ENCODE peak calls at places on chromosome 10, in six cellular contexts. A, X, O, B, U and R are unnamed samples.

GRCh38 chr10:31927597-31928530 is 767 bp downstream of the ARHGAP12 start:
- DNase-seq in U (peak), O (peak), B (peak), X (peak), A (no peak), R (peak)

GRCh38 chr10:46301721-46302479 is 15.1 kb downstream of the ANTXRL start:
- DNase-seq in O (no peak), A (no peak), U (no peak), B (no peak), X (no peak), R (no peak)

GRCh38 chr10:35378547-35379210 is 42.4 kb downstream of the CCNY start:
- DNase-seq in X (no peak), B (no peak), U (peak), O (no peak), A (no peak), R (no peak)

GRCh38 chr10:78331391-78331922 is 297.8 kb downstream of the RPS24 start:
- DNase-seq in A (no peak), O (no peak), U (peak), B (peak), X (no peak), R (no peak)

GRCh38 chr10:133267829-133268228 is 8.8 kb downstream of the ADAM8 start:
- DNase-seq in U (no peak), A (no peak), X (no peak), O (peak), B (no peak), R (no peak)

GRCh38 chr10:5582736-5583135 is 58.0 kb downstream of the CALML3 start:
- DNase-seq in B (peak), X (no peak), A (peak), U (no peak), O (peak), R (no peak)

GRCh38 chr10:103350175-103350521 is 792 bp downstream of the PCGF6 start:
- DNase-seq in X (no peak), A (no peak), U (no peak), O (no peak), B (no peak), R (no peak)

GRCh38 chr10:84356951-84357350 is 28.6 kb downstream of the CCSER2 start:
- DNase-seq in B (no peak), X (no peak), A (no peak), O (no peak), U (no peak), R (no peak)

GRCh38 chr10:132133449-132134291 is 53.1 kb upstream of the DPYSL4 start:
- DNase-seq in O (no peak), B (no peak), A (no peak), X (no peak), U (no peak), R (no peak)

GRCh38 chr10:47040041-47040491 is 128.8 kb downstream of the PTPN20 start:
- DNase-seq in U (no peak), A (no peak), O (no peak), B (no peak), X (no peak), R (no peak)

GRCh38 chr10:103745264-103746247 is 109.8 kb downstream of the SH3PXD2A start:
- DNase-seq in X (no peak), A (peak), B (no peak), O (peak), U (peak), R (peak)

GRCh38 chr10:100103581-100103980 is 21.9 kb upstream of the CPN1 start:
- DNase-seq in U (no peak), O (no peak), A (no peak), X (no peak), B (no peak), R (no peak)

GRCh38 chr10:86795353-86795752 is 38.9 kb downstream of the BMPR1A start:
- DNase-seq in X (no peak), O (peak), B (peak), A (peak), U (peak), R (peak)

GRCh38 chr10:97771913-97772823 is at the start of gene SFRP5:
- DNase-seq in A (no peak), X (no peak), O (peak), U (no peak), B (peak), R (no peak)

GRCh38 chr10:66591865-66592264 is 334.0 kb upstream of the LRRTM3 start:
- DNase-seq in A (no peak), O (no peak), U (peak), X (no peak), B (no peak), R (no peak)

GRCh38 chr10:88728107-88728763 is 22.2 kb downstream of the LIPK start:
- DNase-seq in X (no peak), O (peak), B (peak), U (no peak), A (peak), R (peak)

GRCh38 chr10:62171791-62172190 is 96.9 kb downstream of the RTKN2 start:
- DNase-seq in B (no peak), U (peak), A (no peak), X (no peak), O (no peak), R (no peak)

GRCh38 chr10:59134302-59134701 is 42.1 kb upstream of the PHYHIPL start:
- DNase-seq in O (no peak), A (no peak), B (no peak), X (no peak), U (no peak), R (no peak)

GRCh38 chr10:63431962-63432797 is 33.6 kb downstream of the JMJD1C start:
- DNase-seq in O (no peak), B (no peak), A (no peak), U (peak), X (no peak), R (no peak)

GRCh38 chr10:79081353-79082034 is 12.7 kb downstream of the ZMIZ1 start:
- DNase-seq in B (no peak), O (no peak), U (peak), A (no peak), X (no peak), R (peak)

GRCh38 chr10:128914681-128915080 is 552.4 kb upstream of the MGMT start:
- DNase-seq in U (no peak), X (no peak), O (no peak), B (no peak), A (no peak), R (no peak)

GRCh38 chr10:62732841-62733653 is 71.5 kb upstream of the ADO start:
- DNase-seq in X (peak), U (peak), O (no peak), B (no peak), A (peak), R (no peak)

GRCh38 chr10:32155075-32155516 is 98.9 kb upstream of the KIF5B start:
- DNase-seq in B (no peak), X (no peak), O (no peak), A (no peak), U (peak), R (no peak)

GRCh38 chr10:20624642-20625041 is 272.5 kb downstream of the NEBL start:
- DNase-seq in X (no peak), A (no peak), B (no peak), O (no peak), U (no peak), R (no peak)

GRCh38 chr10:94193466-94193924 is 169.2 kb downstream of the NOC3L start:
- DNase-seq in O (peak), U (no peak), X (no peak), B (peak), A (no peak), R (no peak)

GRCh38 chr10:42979730-42980467 is 97.0 kb upstream of the RET start:
- DNase-seq in O (no peak), B (no peak), X (no peak), U (no peak), A (no peak), R (no peak)

GRCh38 chr10:97139651-97140283 is 46.0 kb downstream of the SLIT1 start:
- DNase-seq in A (no peak), B (no peak), U (no peak), O (no peak), X (no peak), R (no peak)

GRCh38 chr10:12921163-12921562 is 80.3 kb downstream of the CCDC3 start:
- DNase-seq in X (no peak), B (no peak), U (no peak), A (no peak), O (no peak), R (no peak)

GRCh38 chr10:6328708-6329423 is 126.1 kb downstream of the PFKFB3 start:
- DNase-seq in A (no peak), X (no peak), B (no peak), U (no peak), O (no peak), R (no peak)

GRCh38 chr10:43644252-43644651 is 4.4 kb downstream of the ZNF32 start:
- DNase-seq in O (peak), A (no peak), B (no peak), U (no peak), X (no peak), R (no peak)

GRCh38 chr10:62115321-62115720 is 153.3 kb downstream of the RTKN2 start:
- DNase-seq in B (no peak), X (no peak), U (no peak), A (no peak), O (no peak), R (no peak)

GRCh38 chr10:44982114-44982460 is 3.5 kb upstream of the DEPP1 start:
- DNase-seq in B (no peak), A (no peak), U (peak), X (no peak), O (no peak), R (no peak)

GRCh38 chr10:92692085-92692671 is 2.4 kb downstream of the HHEX start:
- DNase-seq in U (no peak), A (no peak), B (peak), X (no peak), O (peak), R (no peak)
- TF ChIP-seq EZH2phosphoT487 in U (no peak), A (no peak), B (peak), X (no peak), O (no peak), R (peak)

DNA sequence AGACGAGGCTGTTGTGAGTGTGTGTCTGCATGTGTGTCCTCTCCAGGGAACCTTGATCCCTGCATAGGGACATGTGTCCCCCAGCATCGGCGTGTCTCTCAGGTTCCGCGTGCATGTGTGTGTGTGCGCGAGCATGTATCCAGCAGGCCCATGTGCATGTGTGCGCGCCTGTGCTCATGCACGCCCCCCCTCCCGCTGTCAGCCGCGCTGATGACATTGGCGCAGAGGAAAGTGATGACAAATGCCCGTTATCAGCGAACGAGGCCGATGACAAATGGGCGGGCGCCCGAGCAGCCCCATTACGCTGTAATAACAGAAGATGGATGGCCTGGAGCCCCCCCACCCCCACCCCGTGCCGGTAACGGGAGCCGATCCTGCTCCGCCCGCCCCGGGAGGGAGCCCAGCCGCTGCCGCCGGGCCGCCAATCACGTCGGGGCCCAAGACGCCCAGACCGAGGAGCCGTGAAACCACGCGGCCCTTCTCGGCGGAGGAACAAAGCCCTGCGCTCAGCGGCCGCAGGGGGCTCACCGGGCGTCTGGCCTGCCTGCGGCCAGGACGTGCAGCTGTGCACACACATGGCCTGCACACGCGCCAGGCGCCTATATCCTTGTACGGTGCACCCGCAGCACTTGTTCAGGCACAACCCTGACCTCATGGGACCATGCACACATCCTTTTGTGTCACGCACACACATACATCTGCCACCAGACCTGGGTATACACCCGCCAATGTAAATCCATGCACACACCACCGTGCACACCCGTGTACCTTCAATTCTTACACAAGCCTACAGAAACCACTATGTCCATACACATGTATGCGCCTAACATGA is 21.5 kb downstream of the POLL start:
- DNase-seq in U (peak), O (peak), A (no peak), X (no peak), B (peak), R (no peak)
- TF ChIP-seq CTCF in U (no peak), O (no peak), A (no peak), X (no peak), B (no peak), R (no peak)

DNA sequence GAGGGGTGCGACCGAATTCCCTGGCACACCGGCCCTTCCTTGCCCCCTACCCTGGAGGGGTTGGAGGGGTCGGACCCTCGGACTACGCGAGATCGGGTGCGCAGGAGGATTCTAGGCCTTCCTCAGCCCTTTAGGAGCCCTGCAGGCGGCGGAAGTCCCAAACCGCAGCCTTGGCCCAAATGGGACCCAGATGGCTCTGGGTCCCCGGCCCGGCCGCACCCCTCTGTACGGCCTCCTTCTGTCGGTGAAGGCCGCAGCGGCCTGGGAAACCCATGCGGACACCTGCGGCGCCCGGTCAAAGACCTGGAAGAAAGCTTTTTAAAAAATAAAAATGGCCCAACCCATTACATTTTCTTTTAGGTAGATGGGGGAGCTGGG is 2.4 kb upstream of the VAX1 start:
- DNase-seq in O (peak), X (no peak), B (peak), U (no peak), A (no peak), R (no peak)
- TF ChIP-seq EZH2 in O (peak), X (no peak), B (peak), U (no peak), A (no peak), R (peak)

DNA sequence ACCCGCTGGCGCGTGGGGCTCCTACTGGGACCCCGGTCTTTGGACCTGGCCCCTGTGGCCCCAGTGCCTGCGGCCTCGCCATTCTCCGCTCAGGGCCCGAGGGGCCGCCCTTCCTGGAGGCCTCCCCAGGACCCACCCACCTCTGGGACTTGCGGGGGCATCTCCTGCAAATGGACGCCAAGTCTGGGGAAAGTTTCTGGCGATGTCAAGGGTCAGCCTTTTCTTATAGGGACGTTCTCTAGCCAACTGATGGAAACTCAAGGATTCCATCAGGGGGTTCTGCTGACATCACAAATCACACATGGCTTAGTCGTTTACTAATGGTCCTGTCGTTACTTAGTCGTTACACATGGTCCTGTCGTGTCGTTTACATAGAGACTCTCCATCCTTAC is 57.7 kb upstream of the RHOBTB1 start:
- DNase-seq in O (peak), A (no peak), B (no peak), U (no peak), X (no peak), R (no peak)
- TF ChIP-seq EZH2phosphoT487 in O (no peak), A (no peak), B (no peak), U (no peak), X (no peak), R (no peak)

DNA sequence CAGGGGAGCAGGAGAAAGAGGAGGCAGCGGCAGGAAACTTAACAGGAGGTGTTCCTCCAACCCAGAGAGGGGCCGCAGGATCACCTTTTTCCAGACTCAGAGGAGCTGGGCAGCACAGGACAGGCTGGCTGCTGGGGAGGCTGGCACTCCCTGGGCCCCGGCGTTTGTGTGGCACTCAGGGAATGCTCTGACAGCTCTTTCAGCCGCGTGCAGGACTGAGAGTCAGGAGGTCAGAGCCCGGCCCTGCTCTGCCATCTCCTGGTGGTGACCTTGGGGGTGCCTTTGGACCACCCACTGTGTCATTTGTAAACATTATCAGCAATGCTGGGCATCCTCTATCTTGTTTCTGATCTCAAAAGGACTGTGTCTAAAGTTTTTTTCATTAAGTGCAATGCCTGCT is 87.6 kb downstream of the CDH23 start:
- DNase-seq in B (peak), A (no peak), U (no peak), O (peak), X (no peak), R (no peak)
- TF ChIP-seq CTCF in B (no peak), A (no peak), U (no peak), O (no peak), X (no peak), R (no peak)